ENCODE peak calls at places on chromosomes 16 and 17, in eight cellular contexts. F is HTR-8/SVneo; N is activated gamma-delta T cell treated with anti-CD3 and anti-CD28 coated beads, Interleukin-2, amount 50 U/mL, for 16 hours; S is GM20000; V is substantia nigra; D is dorsolateral prefrontal cortex; L is A549; H is Right ventricle myocardium inferior. K is an unnamed sample.

GRCh38 chr17:58059141-58059540 is 24.1 kb upstream of the DYNLL2 start:
- DNase-seq in F (no peak), N (no peak), S (no peak), V (no peak), D (no peak), L (no peak), H (no peak), K (no peak)

GRCh38 chr16:22425036-22425801 is 50.8 kb upstream of the CDR2 start:
- DNase-seq in F (no peak), N (no peak), S (no peak), V (no peak), D (no peak), L (no peak), H (no peak), K (no peak)

GRCh38 chr17:31008374-31009035 is 37.7 kb downstream of the RNF135 start:
- DNase-seq in F (peak; percentile 18), N (peak; percentile 15), S (peak; percentile 80), V (peak; percentile 56), D (peak; percentile 19), L (no peak), H (peak; percentile 81), K (peak; percentile 45)

GRCh38 chr16:1637526-1637925 is 25.4 kb downstream of the CRAMP1 start:
- DNase-seq in F (no peak), N (no peak), S (no peak), V (no peak), D (no peak), L (no peak), H (peak; percentile 46), K (no peak)

GRCh38 chr16:15613676-15614075 is 29.3 kb downstream of the MARF1 start:
- DNase-seq in F (no peak), N (no peak), S (no peak), V (no peak), D (no peak), L (no peak), H (no peak), K (no peak)

GRCh38 chr16:51665599-51665998 is 514.5 kb upstream of the SALL1 start:
- DNase-seq in F (no peak), N (no peak), S (no peak), V (no peak), D (no peak), L (no peak), H (peak; percentile 30), K (no peak)

GRCh38 chr16:46916980-46917379 is 32.8 kb downstream of the GPT2 start:
- DNase-seq in F (no peak), N (no peak), S (no peak), V (no peak), D (no peak), L (peak; percentile 25), H (no peak), K (no peak)

GRCh38 chr16:56848056-56848936 is 16.7 kb upstream of the SLC12A3 start:
- DNase-seq in F (no peak), N (no peak), S (no peak), V (peak; percentile 16), D (no peak), L (no peak), H (no peak), K (no peak)

GRCh38 chr16:26816885-26817571 is 249.7 kb upstream of the C16orf82 start:
- DNase-seq in F (no peak), N (no peak), S (no peak), V (no peak), D (no peak), L (peak; percentile 14), H (no peak), K (no peak)

GRCh38 chr17:50640701-50641338 is 6.1 kb downstream of the ABCC3 start:
- DNase-seq in F (no peak), N (no peak), S (no peak), V (peak; percentile 16), D (no peak), L (no peak), H (peak; percentile 64), K (no peak)

GRCh38 chr17:65556014-65556909 is 5.2 kb downstream of the AXIN2 start:
- DNase-seq in F (peak; percentile 77), N (peak; percentile 89), S (peak; percentile 76), V (peak; percentile 76), D (peak; percentile 86), L (peak; percentile 69), H (peak; percentile 88), K (peak; percentile 77)

GRCh38 chr16:57567691-57568090 is 25.2 kb downstream of the ADGRG5 start:
- DNase-seq in F (no peak), N (no peak), S (no peak), V (no peak), D (no peak), L (no peak), H (no peak), K (no peak)

GRCh38 chr16:53121666-53122065 is 66.9 kb downstream of the CHD9 start:
- DNase-seq in F (no peak), N (no peak), S (no peak), V (no peak), D (no peak), L (no peak), H (no peak), K (no peak)

GRCh38 chr17:76204277-76204676 is 36.0 kb downstream of the RNF157 start:
- DNase-seq in F (peak; percentile 84), N (no peak), S (no peak), V (no peak), D (no peak), L (peak; percentile 75), H (no peak), K (no peak)

GRCh38 chr17:7263071-7263800 is 958 bp upstream of the CLDN7 start:
- DNase-seq in F (no peak), N (no peak), S (peak; percentile 40), V (no peak), D (no peak), L (no peak), H (no peak), K (no peak)

GRCh38 chr17:55168970-55169687 is 95.6 kb upstream of the HLF start:
- DNase-seq in F (no peak), N (no peak), S (peak; percentile 51), V (no peak), D (no peak), L (no peak), H (no peak), K (no peak)

GRCh38 chr17:17313350-17313991 is 10.3 kb downstream of the NT5M start:
- DNase-seq in F (peak; percentile 65), N (peak; percentile 48), S (peak; percentile 85), V (no peak), D (peak; percentile 47), L (peak; percentile 85), H (no peak), K (peak; percentile 48)

GRCh38 chr17:75601057-75601987 is 13.7 kb downstream of the MYO15B start:
- DNase-seq in F (peak; percentile 63), N (peak; percentile 26), S (peak; percentile 83), V (peak; percentile 35), D (peak; percentile 42), L (peak; percentile 82), H (no peak), K (peak; percentile 39)

GRCh38 chr17:69975808-69976207 is 99.2 kb upstream of the KCNJ16 start:
- DNase-seq in F (no peak), N (no peak), S (no peak), V (no peak), D (no peak), L (no peak), H (no peak), K (no peak)

GRCh38 chr16:48176635-48177408 is 21.0 kb upstream of the ABCC12 start:
- DNase-seq in F (no peak), N (no peak), S (no peak), V (no peak), D (no peak), L (no peak), H (no peak), K (no peak)

GRCh38 chr17:38621538-38621937 is 15.8 kb upstream of the SRCIN1 start:
- DNase-seq in F (no peak), N (no peak), S (no peak), V (no peak), D (no peak), L (no peak), H (no peak), K (no peak)

GRCh38 chr17:13919818-13920217 is 149.5 kb upstream of the COX10 start:
- DNase-seq in F (no peak), N (no peak), S (no peak), V (no peak), D (no peak), L (no peak), H (no peak), K (no peak)

GRCh38 chr17:19720631-19721426 is 4.4 kb upstream of the SLC47A2 start:
- DNase-seq in F (no peak), N (no peak), S (no peak), V (no peak), D (no peak), L (no peak), H (peak; percentile 56), K (no peak)

GRCh38 chr17:77531641-77532040 is 390.9 kb downstream of the SEC14L1 start:
- DNase-seq in F (no peak), N (no peak), S (no peak), V (no peak), D (no peak), L (no peak), H (no peak), K (no peak)

GRCh38 chr16:47715442-47716054 is 254.4 kb downstream of the PHKB start:
- DNase-seq in F (no peak), N (no peak), S (no peak), V (no peak), D (no peak), L (no peak), H (no peak), K (no peak)

GRCh38 chr17:41613277-41614082 is 913 bp upstream of the KRT16 start:
- DNase-seq in F (no peak), N (no peak), S (no peak), V (no peak), D (no peak), L (no peak), H (no peak), K (no peak)

GRCh38 chr17:62172492-62173291 is 107.6 kb upstream of the MED13 start:
- DNase-seq in F (no peak), N (no peak), S (no peak), V (no peak), D (no peak), L (no peak), H (no peak), K (no peak)